ENCODE peak calls at places on chromosomes 13 and 19, in five cellular contexts. B is adrenal gland, N is iris pigment epithelial cell, X is erythroblast, I is NCI-H345. F is an unnamed sample.

GRCh38 chr19:52946322-52947310 is 16.1 kb downstream of the ZNF816 start:
- DNase-seq in B (peak), N (peak), X (no peak), I (peak), F (no peak)

GRCh38 chr19:14603990-14604387 is 21.1 kb downstream of the CLEC17A start:
- DNase-seq in B (no peak), N (no peak), X (no peak), I (no peak), F (no peak)

GRCh38 chr19:3771033-3771905 is 759 bp downstream of the RAX2 start:
- DNase-seq in B (no peak), N (no peak), X (no peak), I (no peak), F (no peak)

GRCh38 chr13:51152713-51153112 is 41.6 kb upstream of the C13orf42 start:
- DNase-seq in B (no peak), N (peak), X (no peak), I (no peak), F (no peak)

GRCh38 chr13:47459512-47459911 is 541.6 kb downstream of the SUCLA2 start:
- DNase-seq in B (no peak), N (peak), X (no peak), I (no peak), F (no peak)

GRCh38 chr13:71374471-71375041 is 492.4 kb downstream of the DACH1 start:
- DNase-seq in B (no peak), N (peak), X (no peak), I (no peak), F (peak)

GRCh38 chr13:100854091-100854490 is 179.5 kb upstream of the TMTC4 start:
- DNase-seq in B (no peak), N (no peak), X (no peak), I (no peak), F (no peak)

GRCh38 chr19:33050110-33050509 is 14.6 kb downstream of the RHPN2 start:
- DNase-seq in B (no peak), N (no peak), X (no peak), I (no peak), F (no peak)

GRCh38 chr13:41457589-41458186 is 338 bp downstream of the RGCC start:
- DNase-seq in B (no peak), N (peak), X (peak), I (no peak), F (no peak)

GRCh38 chr13:67549331-67549730 is 319.2 kb upstream of the PCDH9 start:
- DNase-seq in B (no peak), N (peak), X (no peak), I (no peak), F (peak)

GRCh38 chr13:73090116-73090811 is 31.5 kb downstream of the KLF5 start:
- DNase-seq in B (peak), N (peak), X (peak), I (peak), F (peak)

GRCh38 chr19:55452381-55453325 is 8.8 kb downstream of the ISOC2 start:
- DNase-seq in B (peak), N (peak), X (peak), I (peak), F (peak)

GRCh38 chr13:97122381-97122996 is 99.6 kb upstream of the MBNL2 start:
- DNase-seq in B (no peak), N (peak), X (no peak), I (peak), F (peak)

GRCh38 chr13:114148521-114148855 is 16.1 kb upstream of the RASA3 start:
- DNase-seq in B (no peak), N (no peak), X (no peak), I (no peak), F (no peak)

GRCh38 chr13:79724348-79725103 is 243.6 kb downstream of the NDFIP2 start:
- DNase-seq in B (no peak), N (peak), X (no peak), I (no peak), F (peak)

GRCh38 chr13:47175172-47175806 is 278.4 kb upstream of the HTR2A start:
- DNase-seq in B (no peak), N (peak), X (no peak), I (no peak), F (peak)

GRCh38 chr19:33778089-33778791 is 18.4 kb upstream of the KCTD15 start:
- DNase-seq in B (peak), N (peak), X (peak), I (peak), F (peak)

GRCh38 chr13:99120751-99121150 is 79.9 kb upstream of the UBAC2 start:
- DNase-seq in B (no peak), N (no peak), X (no peak), I (no peak), F (no peak)

GRCh38 chr19:48815870-48816501 is 5.2 kb upstream of the BCAT2 start:
- DNase-seq in B (peak), N (peak), X (no peak), I (peak), F (peak)

GRCh38 chr19:12623361-12624031 is 12.8 kb downstream of the ZNF791 start:
- DNase-seq in B (no peak), N (peak), X (no peak), I (no peak), F (no peak)

GRCh38 chr19:33440682-33441081 is 67.2 kb downstream of the CEBPG start:
- DNase-seq in B (no peak), N (no peak), X (no peak), I (no peak), F (no peak)

GRCh38 chr13:40141859-40142555 is 486.5 kb downstream of the COG6 start:
- DNase-seq in B (peak), N (no peak), X (no peak), I (no peak), F (no peak)

GRCh38 chr19:13169769-13170168 is 19.6 kb downstream of the IER2 start:
- DNase-seq in B (peak), N (peak), X (no peak), I (no peak), F (peak)

GRCh38 chr13:102983496-102983895 is 82.7 kb downstream of the SLC10A2 start:
- DNase-seq in B (peak), N (peak), X (no peak), I (no peak), F (no peak)

GRCh38 chr13:39302855-39303254 is 264.6 kb downstream of the NHLRC3 start:
- DNase-seq in B (no peak), N (no peak), X (no peak), I (no peak), F (no peak)

GRCh38 chr13:47159853-47160550 is 263.1 kb upstream of the HTR2A start:
- DNase-seq in B (no peak), N (no peak), X (no peak), I (no peak), F (no peak)

GRCh38 chr19:8088752-8089663 is 36.4 kb downstream of the CCL25 start:
- DNase-seq in B (no peak), N (no peak), X (no peak), I (no peak), F (no peak)

GRCh38 chr19:15248648-15249559 is 16.7 kb upstream of the EPHX3 start:
- DNase-seq in B (peak), N (peak), X (no peak), I (no peak), F (peak)

GRCh38 chr13:65090191-65090590 is 2139.9 kb downstream of the PCDH9 start:
- DNase-seq in B (no peak), N (no peak), X (no peak), I (no peak), F (no peak)

F was measured in epithelial cell of esophagus.